ENCODE peak calls at places on chromosome 16, in seven cellular contexts. C, A, M, L, Q, R and I are unnamed samples.

GRCh38 chr16:19138601-19139000 is 24.8 kb downstream of the ITPRIPL2 start:
- DNase-seq in C (no peak), A (peak), M (no peak), L (no peak), Q (peak), R (peak), I (peak)

GRCh38 chr16:77437859-77438258 is 3.0 kb upstream of the ADAMTS18 start:
- DNase-seq in C (no peak), A (peak), M (no peak), L (no peak), Q (no peak), R (no peak), I (no peak)

GRCh38 chr16:86100205-86101134 is 201.5 kb downstream of the IRF8 start:
- DNase-seq in C (no peak), A (no peak), M (no peak), L (no peak), Q (no peak), R (peak), I (no peak)

GRCh38 chr16:10598157-10598556 is 17.8 kb upstream of the EMP2 start:
- DNase-seq in C (no peak), A (no peak), M (no peak), L (no peak), Q (no peak), R (no peak), I (no peak)

GRCh38 chr16:73033271-73033998 is 14.5 kb downstream of the ZFHX3 start:
- DNase-seq in C (no peak), A (no peak), M (no peak), L (no peak), Q (no peak), R (no peak), I (no peak)

GRCh38 chr16:69818811-69819587 is 56.9 kb downstream of the WWP2 start:
- DNase-seq in C (no peak), A (no peak), M (no peak), L (peak), Q (no peak), R (no peak), I (no peak)

GRCh38 chr16:86095906-86096485 is 197.0 kb downstream of the IRF8 start:
- DNase-seq in C (no peak), A (no peak), M (no peak), L (no peak), Q (no peak), R (no peak), I (no peak)

GRCh38 chr16:78072275-78072674 is 27.2 kb upstream of the WWOX start:
- DNase-seq in C (no peak), A (no peak), M (no peak), L (no peak), Q (no peak), R (no peak), I (no peak)

GRCh38 chr16:72983728-72984350 is 64.1 kb downstream of the ZFHX3 start:
- DNase-seq in C (no peak), A (no peak), M (no peak), L (no peak), Q (peak), R (no peak), I (no peak)

GRCh38 chr16:24544640-24545039 is 5.3 kb downstream of the RBBP6 start:
- DNase-seq in C (no peak), A (peak), M (no peak), L (no peak), Q (no peak), R (peak), I (peak)